ENCODE peak calls at places on chromosome 12, in five cellular contexts. Y is H9, Q is H1, R is mesenchymal stem cell, A is trophoblast cell. G is an unnamed sample.

GRCh38 chr12:75208851-75209781 is 523 bp downstream of the KCNC2 start:
- DNase-seq in Q (no peak), Y (peak), R (peak), A (no peak), G (peak)

GRCh38 chr12:3218150-3218845 is 141.1 kb downstream of the TSPAN9 start:
- DNase-seq in Y (no peak), Q (no peak), A (no peak), R (peak), G (no peak)

GRCh38 chr12:103800252-103800771 is 40.7 kb downstream of the NT5DC3 start:
- DNase-seq in Q (no peak), Y (no peak), A (no peak), R (no peak), G (no peak)

GRCh38 chr12:122227341-122227740 is 1.5 kb upstream of the DIABLO start:
- DNase-seq in R (no peak), Y (no peak), A (no peak), Q (no peak), G (no peak)

GRCh38 chr12:54428050-54429013 is 9.3 kb upstream of the ITGA5 start:
- DNase-seq in Q (no peak), R (peak), A (no peak), Y (peak), G (no peak)

GRCh38 chr12:41656454-41656853 is 468.3 kb downstream of the PDZRN4 start:
- DNase-seq in Q (no peak), R (no peak), Y (no peak), A (no peak), G (no peak)

GRCh38 chr12:42935090-42935489 is 345.5 kb upstream of the PRICKLE1 start:
- DNase-seq in A (no peak), Y (no peak), Q (no peak), R (no peak), G (no peak)

GRCh38 chr12:40907115-40907521 is 214.9 kb downstream of the CNTN1 start:
- DNase-seq in R (peak), A (no peak), Q (no peak), Y (no peak), G (no peak)

GRCh38 chr12:46531804-46532203 is 159.2 kb upstream of the SLC38A2 start:
- DNase-seq in Y (no peak), R (no peak), Q (no peak), A (no peak), G (no peak)

GRCh38 chr12:3310271-3311026 is 180.6 kb upstream of the PRMT8 start:
- DNase-seq in R (no peak), Q (no peak), Y (no peak), A (no peak), G (no peak)

GRCh38 chr12:54028324-54029201 is at the start of gene HOXC6:
- DNase-seq in A (peak), Y (no peak), Q (no peak), R (peak), G (no peak)

GRCh38 chr12:50050119-50050385 is 7.3 kb upstream of the ASIC1 start:
- DNase-seq in A (no peak), Y (no peak), R (no peak), Q (no peak), G (no peak)

GRCh38 chr12:12685305-12685704 is 10.7 kb downstream of the GPR19 start:
- DNase-seq in Q (no peak), Y (peak), A (no peak), R (no peak), G (peak)

GRCh38 chr12:52836042-52836466 is 1.9 kb upstream of the KRT79 start:
- DNase-seq in Y (peak), R (peak), A (no peak), Q (no peak), G (no peak)

GRCh38 chr12:45745861-45746277 is 16.4 kb downstream of the ARID2 start:
- DNase-seq in A (peak), Q (no peak), R (peak), Y (no peak), G (no peak)

GRCh38 chr12:129119537-129119936 is 266.3 kb downstream of the GLT1D1 start:
- DNase-seq in A (no peak), Y (no peak), R (no peak), Q (no peak), G (peak)
- H2BK12ac ChIP-seq in A (no peak), Y (no peak), R (no peak), Q (no peak), G (no peak)

DNA sequence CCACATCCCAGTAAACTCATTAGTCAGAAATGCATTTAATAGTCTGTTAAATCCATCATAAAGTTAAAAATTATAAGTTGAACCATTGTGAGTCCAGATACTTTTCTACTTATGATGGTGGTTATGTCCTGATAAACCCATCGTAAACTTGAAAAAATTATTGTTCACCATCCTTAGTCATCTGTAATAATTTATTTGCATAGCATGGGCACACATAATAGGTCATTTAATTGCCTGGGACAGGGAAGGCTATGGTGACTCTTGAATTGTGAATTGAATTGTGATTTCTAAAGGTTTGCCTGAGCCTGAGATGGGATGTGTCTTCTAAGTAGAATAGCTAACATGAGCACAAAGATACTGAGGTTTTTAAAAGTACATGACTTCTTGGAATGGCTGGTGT is 21.5 kb downstream of the ZDHHC17 start:
- DNase-seq in Q (no peak), Y (no peak), A (no peak), R (no peak), G (no peak)
- H3K18ac ChIP-seq in Q (no peak), Y (no peak), A (no peak), R (no peak), G (no peak)

DNA sequence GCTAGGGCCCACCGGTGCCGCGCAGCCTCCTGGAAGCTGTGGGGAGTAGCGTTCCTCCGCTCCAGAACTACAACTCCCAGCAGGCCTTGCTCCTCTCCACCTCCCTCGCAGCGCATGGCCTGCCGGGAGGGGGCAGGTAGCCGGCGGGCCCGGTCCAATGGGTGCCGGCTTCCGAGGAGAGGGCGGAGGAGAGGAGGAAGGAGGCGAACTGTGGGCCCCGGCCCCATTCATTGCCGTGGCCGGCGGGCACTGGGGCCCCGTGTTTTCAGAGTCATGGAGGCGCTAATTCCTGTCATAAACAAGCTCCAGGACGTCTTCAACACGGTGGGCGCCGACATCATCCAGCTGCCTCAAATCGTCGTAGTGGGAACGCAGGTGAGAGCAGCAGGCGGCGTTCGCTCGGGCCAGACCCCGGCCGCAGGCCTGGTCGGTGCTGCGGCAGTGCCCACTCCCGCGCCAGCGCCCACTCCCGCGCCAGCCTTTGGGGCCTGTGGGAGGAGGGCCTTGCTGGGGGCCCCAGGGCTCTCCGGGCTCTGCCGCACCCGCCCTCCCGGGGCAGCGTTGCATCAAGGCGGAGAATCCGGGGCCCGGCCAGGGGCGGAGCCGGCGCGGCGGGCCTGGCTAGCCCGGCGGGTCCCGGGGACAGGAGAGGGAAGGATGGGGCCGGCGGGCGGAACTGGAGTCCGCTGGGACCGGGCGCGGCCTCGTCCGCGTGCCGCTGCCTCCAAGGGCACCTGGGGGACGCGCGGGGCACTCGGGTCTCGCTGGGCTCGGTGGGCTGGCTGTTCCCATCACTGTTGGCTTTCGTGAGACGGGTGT is at the start of gene DNM1L:
- DNase-seq in Y (peak), A (peak), R (peak), Q (peak), G (peak)
- H3K23ac ChIP-seq in Y (no peak), A (peak), R (no peak), Q (no peak), G (peak)

GRCh38 chr12:85441025-85441424 is 161.0 kb downstream of the ALX1 start:
- DNase-seq in Y (no peak), Q (no peak), R (no peak), A (no peak), G (no peak)
- H2BK12ac ChIP-seq in Y (no peak), Q (no peak), R (no peak), A (no peak), G (no peak)

DNA sequence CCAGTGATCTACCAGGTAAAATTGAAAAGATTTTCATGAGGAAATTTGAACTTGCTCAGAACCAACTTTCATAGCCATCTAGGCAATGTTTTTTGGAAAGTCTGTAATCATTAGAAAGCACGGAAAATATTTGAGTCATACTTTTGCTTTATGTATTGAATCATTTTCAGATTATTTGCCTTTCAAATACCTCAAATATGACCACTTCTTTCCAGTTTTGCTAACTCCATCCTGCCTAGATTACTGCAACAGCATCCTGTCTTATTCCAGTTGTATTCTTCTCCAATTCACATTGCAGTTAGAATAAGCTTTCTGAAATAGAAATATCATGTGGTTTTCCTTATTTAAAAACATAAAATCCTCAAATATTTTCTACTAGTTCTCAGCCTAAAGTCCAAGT is 239.8 kb upstream of the FAR2 start:
- DNase-seq in R (no peak), A (no peak), Q (no peak), Y (no peak), G (no peak)
- H3K18ac ChIP-seq in R (no peak), A (no peak), Q (no peak), Y (no peak), G (no peak)

DNA sequence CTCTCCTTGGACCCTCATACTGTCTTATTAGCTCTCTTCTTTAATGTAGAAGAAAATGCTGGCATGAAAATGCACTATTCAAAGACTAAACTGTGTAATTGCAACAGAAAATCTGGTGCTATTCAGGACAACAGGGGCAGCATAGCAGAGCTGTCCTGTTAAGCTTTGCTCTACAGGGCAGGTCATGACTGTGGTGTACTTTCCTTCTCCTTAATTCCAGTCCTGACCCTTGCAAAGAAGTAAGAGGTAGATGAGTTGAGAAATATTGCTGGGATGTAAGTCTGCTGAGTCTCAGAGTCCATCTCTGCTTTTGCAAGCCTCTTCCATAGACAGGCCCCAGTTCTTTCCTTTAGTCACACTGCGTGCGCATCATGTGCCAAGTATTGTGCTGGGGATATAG is 52.6 kb upstream of the STK38L start:
- DNase-seq in Q (no peak), Y (no peak), R (peak), A (no peak), G (no peak)
- H3K23ac ChIP-seq in Q (no peak), Y (no peak), R (no peak), A (no peak), G (no peak)

G was measured in neuronal stem cell.